ENCODE peak calls at places on chromosomes 11 and 22, in four cellular contexts. J is K562, K is HepG2, C is GM12878. G is an unnamed sample.
A peak's percentile ranks its signal among the peaks of the same experiment; 100 is the strongest.

GRCh38 chr22:23382796-23383195 is 197.3 kb downstream of the IGLL1 start:
- DNase-seq in J (no peak), K (no peak), C (no peak), G (no peak)

GRCh38 chr11:122037911-122038310 is 78.1 kb downstream of the BLID start:
- DNase-seq in J (no peak), K (no peak), C (no peak), G (no peak)

GRCh38 chr11:69302447-69302846 is 8.5 kb downstream of the MYEOV start:
- DNase-seq in J (no peak), K (no peak), C (no peak), G (no peak)

GRCh38 chr11:109945626-109946321 is 147.4 kb upstream of the ZC3H12C start:
- DNase-seq in J (no peak), K (no peak), C (no peak), G (no peak)

GRCh38 chr11:94597896-94598295 is 30.7 kb downstream of the PIWIL4 start:
- DNase-seq in J (no peak), K (peak; percentile 12), C (no peak), G (no peak)

GRCh38 chr11:3223932-3224729 is 5.5 kb upstream of the MRGPRG start:
- DNase-seq in J (peak; percentile 51), K (no peak), C (no peak), G (peak; percentile 58)

GRCh38 chr22:42268852-42269406 is 1.5 kb downstream of the TCF20 start:
- DNase-seq in J (no peak), K (no peak), C (no peak), G (peak; percentile 33)

GRCh38 chr22:33451851-33452469 is 393.8 kb upstream of the SYN3 start:
- DNase-seq in J (no peak), K (peak; percentile 53), C (no peak), G (no peak)

GRCh38 chr22:21768435-21768834 is 32.8 kb upstream of the YPEL1 start:
- DNase-seq in J (no peak), K (no peak), C (no peak), G (no peak)

GRCh38 chr11:69831985-69832384 is 12.8 kb upstream of the FGF3 start:
- DNase-seq in J (no peak), K (no peak), C (no peak), G (no peak)

GRCh38 chr22:38724926-38725571 is 19.3 kb downstream of the GTPBP1 start:
- DNase-seq in J (no peak), K (peak; percentile 58), C (no peak), G (peak; percentile 44)

GRCh38 chr11:87443707-87444106 is 406.0 kb downstream of the TMEM135 start:
- DNase-seq in J (no peak), K (no peak), C (no peak), G (no peak)

GRCh38 chr22:44225091-44225689 is 44.5 kb downstream of the PARVG start:
- DNase-seq in J (no peak), K (no peak), C (no peak), G (no peak)

GRCh38 chr11:116525961-116526495 is 246.8 kb downstream of the BUD13 start:
- DNase-seq in J (no peak), K (no peak), C (no peak), G (no peak)

GRCh38 chr11:119794756-119795155 is 65.8 kb upstream of the NECTIN1 start:
- DNase-seq in J (no peak), K (no peak), C (no peak), G (no peak)

GRCh38 chr22:23749747-23750373 is 1.1 kb downstream of the ZNF70 start:
- DNase-seq in J (no peak), K (no peak), C (no peak), G (no peak)

GRCh38 chr11:128196235-128196634 is 391.1 kb downstream of the ETS1 start:
- DNase-seq in J (no peak), K (no peak), C (no peak), G (peak; percentile 25)

GRCh38 chr22:36478966-36479365 is 2.5 kb downstream of the TXN2 start:
- DNase-seq in J (peak; percentile 34), K (no peak), C (no peak), G (no peak)

GRCh38 chr11:72471005-72471898 is 36.9 kb upstream of the CLPB start:
- DNase-seq in J (peak; percentile 62), K (peak; percentile 60), C (no peak), G (peak; percentile 76)

GRCh38 chr11:75147875-75148263 is 3.0 kb upstream of the SLCO2B1 start:
- DNase-seq in J (no peak), K (no peak), C (no peak), G (no peak)

GRCh38 chr22:19477321-19478085 is 1.5 kb downstream of the UFD1 start:
- DNase-seq in J (no peak), K (peak; percentile 7), C (no peak), G (no peak)

GRCh38 chr11:89184021-89184420 is 6.3 kb downstream of the TYR start:
- DNase-seq in J (no peak), K (no peak), C (no peak), G (no peak)

GRCh38 chr22:44691796-44692661 is 10.0 kb upstream of the PRR5 start:
- DNase-seq in J (peak; percentile 29), K (no peak), C (no peak), G (no peak)

GRCh38 chr22:39429186-39429585 is 27.6 kb upstream of the MGAT3 start:
- DNase-seq in J (no peak), K (no peak), C (no peak), G (no peak)

GRCh38 chr11:2305140-2305861 is 3.5 kb downstream of the TSPAN32 start:
- DNase-seq in J (peak; percentile 66), K (peak; percentile 40), C (peak; percentile 4), G (peak; percentile 85)

GRCh38 chr22:29737251-29738117 is 17.7 kb downstream of the CABP7 start:
- DNase-seq in J (no peak), K (no peak), C (no peak), G (no peak)
- TF ChIP-seq MXI1 in J (no peak), K (no peak), C (no peak), G (no peak)

GRCh38 chr11:126712017-126712625 is 288.4 kb downstream of the KIRREL3 start:
- DNase-seq in J (no peak), K (no peak), C (no peak), G (no peak)

GRCh38 chr11:126716456-126717083 is 284.0 kb downstream of the KIRREL3 start:
- DNase-seq in J (peak; percentile 51), K (peak; percentile 3), C (no peak), G (peak; percentile 75)

GRCh38 chr11:126710804-126711399 is 289.7 kb downstream of the KIRREL3 start:
- DNase-seq in J (no peak), K (no peak), C (no peak), G (no peak)
- TF ChIP-seq JUND in J (no peak), K (no peak), C (no peak), G (no peak)

GRCh38 chr22:35377735-35378134 is 3.2 kb upstream of the HMOX1 start:
- DNase-seq in J (no peak), K (no peak), C (no peak), G (no peak)
- TF ChIP-seq MXI1 in J (no peak), K (no peak), C (no peak), G (no peak)

GRCh38 chr11:7904910-7905309 is 26.2 kb downstream of the OR10A6 start:
- DNase-seq in J (no peak), K (no peak), C (no peak), G (no peak)
- TF ChIP-seq JUND in J (no peak), K (no peak), C (no peak), G (no peak)

GRCh38 chr11:33452806-33453205 is 195.6 kb downstream of the HIPK3 start:
- DNase-seq in J (no peak), K (no peak), C (no peak), G (no peak)
- TF ChIP-seq MXI1 in J (no peak), K (no peak), C (no peak), G (no peak)